ENCODE peak calls at places on chromosomes 13 and 19, in nine cellular contexts. H is endothelial cell, O is brain microvascular endothelial cell, T is AG09319, D is neural progenitor cell, Y is HCT116, K is suprapubic skin, M is heart right ventricle, B is AG10803. Z is an unnamed sample.

GRCh38 chr13:30900952-30901749 is 4.9 kb upstream of the MEDAG start:
- DNase-seq in M (no peak), O (no peak), T (no peak), B (no peak), H (no peak), K (no peak), Y (no peak), D (no peak), Z (no peak)

GRCh38 chr13:23467048-23467931 is 33.8 kb upstream of the SACS start:
- DNase-seq in M (no peak), B (peak; percentile 83), H (no peak), T (no peak), Y (no peak), O (no peak), D (peak; percentile 21), K (no peak), Z (no peak)

GRCh38 chr13:112443191-112444000 is 67.2 kb downstream of the SPACA7 start:
- DNase-seq in M (no peak), K (no peak), T (no peak), Y (no peak), D (peak; percentile 81), B (no peak), H (peak; percentile 64), O (no peak), Z (no peak)

GRCh38 chr13:30718661-30719520 is 16.5 kb upstream of the ALOX5AP start:
- DNase-seq in B (peak; percentile 90), O (peak; percentile 91), T (no peak), M (no peak), D (no peak), K (no peak), H (no peak), Y (peak; percentile 16), Z (peak; percentile 64)

GRCh38 chr19:33547676-33548075 is 26.1 kb upstream of the PEPD start:
- DNase-seq in Y (no peak), D (no peak), O (no peak), B (no peak), H (no peak), M (no peak), K (no peak), T (no peak), Z (no peak)

GRCh38 chr19:5086725-5087439 is 118.0 kb downstream of the KDM4B start:
- DNase-seq in H (no peak), Y (no peak), T (no peak), O (no peak), M (no peak), D (peak; percentile 69), B (no peak), K (no peak), Z (no peak)

GRCh38 chr19:14577885-14578427 is 4.9 kb upstream of the CLEC17A start:
- DNase-seq in K (no peak), D (peak; percentile 35), H (no peak), B (no peak), Y (no peak), T (no peak), M (no peak), O (no peak), Z (no peak)

GRCh38 chr13:93687261-93687660 is 460.7 kb downstream of the GPC6 start:
- DNase-seq in B (peak; percentile 43), K (no peak), T (no peak), D (no peak), H (no peak), Y (no peak), M (no peak), O (no peak), Z (no peak)

GRCh38 chr13:46321494-46322225 is 65.4 kb downstream of the RUBCNL start:
- DNase-seq in D (peak; percentile 73), O (peak; percentile 53), K (no peak), H (peak; percentile 52), T (peak; percentile 35), M (peak; percentile 34), Y (peak; percentile 39), B (peak; percentile 67), Z (peak; percentile 47)

GRCh38 chr19:19657397-19657783 is 6.1 kb downstream of the ATP13A1 start:
- DNase-seq in Y (no peak), K (peak; percentile 55), O (no peak), B (no peak), T (no peak), M (no peak), H (no peak), D (no peak), Z (no peak)

GRCh38 chr13:48333976-48334375 is 30.4 kb downstream of the RB1 start:
- DNase-seq in M (no peak), D (no peak), H (no peak), O (no peak), B (peak; percentile 60), Y (no peak), K (no peak), T (no peak), Z (no peak)

GRCh38 chr13:76516013-76516412 is 370.2 kb downstream of the KCTD12 start:
- DNase-seq in Y (no peak), D (no peak), B (peak; percentile 70), O (peak; percentile 92), T (peak; percentile 45), M (no peak), K (no peak), H (no peak), Z (peak; percentile 68)

GRCh38 chr19:45591004-45591637 is 6.5 kb upstream of the OPA3 start:
- DNase-seq in O (no peak), Y (no peak), D (peak; percentile 78), B (no peak), H (peak; percentile 60), K (no peak), M (no peak), T (no peak), Z (no peak)
- TF ChIP-seq CTCF in O (peak; percentile 59), Y (peak; percentile 65), D (peak; percentile 56), B (peak; percentile 39), H (peak; percentile 21), K (peak; percentile 35), M (no peak), T (peak; percentile 40), Z (peak; percentile 20)

GRCh38 chr19:51366050-51366998 is at the start of gene ETFB:
- DNase-seq in K (peak; percentile 99), D (peak; percentile 99), O (peak; percentile 97), Y (peak; percentile 95), B (peak; percentile 97), T (peak; percentile 96), M (peak; percentile 99), H (peak; percentile 97), Z (peak; percentile 92)

GRCh38 chr19:51366999-51367564 is 894 bp upstream of the ETFB start:
- DNase-seq in D (no peak), O (no peak), M (peak; percentile 37), K (peak; percentile 82), T (no peak), H (no peak), Y (no peak), B (no peak), Z (no peak)

GRCh38 chr19:51367565-51368365 is 1.0 kb downstream of the CLDND2 start:
- DNase-seq in K (peak; percentile 100), H (peak; percentile 98), T (peak; percentile 98), M (peak; percentile 99), Y (peak; percentile 97), B (peak; percentile 98), O (peak; percentile 99), D (peak; percentile 99), Z (peak; percentile 95)

GRCh38 chr19:51364200-51365106 is 1.7 kb downstream of the ETFB start:
- DNase-seq in M (no peak), O (no peak), T (no peak), D (no peak), Y (no peak), B (no peak), H (no peak), K (no peak), Z (no peak)

DNA sequence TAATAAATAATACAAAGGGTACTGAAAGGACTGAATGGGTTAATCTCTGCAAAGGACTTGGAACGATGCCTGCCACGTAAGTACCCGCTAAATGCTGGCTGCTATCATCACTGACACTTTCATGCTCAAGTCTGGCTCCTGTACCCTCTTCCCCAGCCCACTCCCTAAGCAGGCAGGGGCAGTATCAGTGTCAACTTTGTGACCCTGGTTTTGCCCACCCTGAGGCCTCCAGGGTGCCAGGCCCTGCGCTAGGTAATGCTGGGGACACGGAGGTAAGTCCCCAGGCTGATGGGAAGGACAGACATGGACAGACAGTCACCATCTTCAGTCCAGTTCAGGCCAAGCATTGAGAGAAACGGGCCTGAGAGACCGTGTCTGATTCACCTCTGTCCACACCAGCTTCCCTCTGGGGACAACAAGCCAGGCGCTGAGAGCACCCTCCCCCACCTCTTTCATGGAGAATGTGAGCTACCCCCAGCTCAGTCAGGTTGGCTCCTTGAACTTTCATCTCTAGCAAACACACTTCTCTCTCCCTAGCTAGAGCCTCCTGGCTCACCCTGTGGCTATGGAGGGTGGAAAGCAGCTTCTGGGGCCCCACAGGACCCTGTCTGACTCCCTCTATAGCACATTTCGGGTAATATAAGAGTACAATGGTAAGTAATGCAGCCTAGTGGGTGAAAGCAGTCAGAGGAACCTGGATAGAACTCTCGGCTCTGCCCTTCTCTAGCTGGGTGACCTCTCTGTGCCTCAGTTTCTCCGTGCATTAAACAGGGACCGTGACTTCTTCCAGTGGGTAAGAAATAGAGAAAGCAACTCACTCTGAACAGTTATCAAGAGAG is 758 bp downstream of the ETFB start:
- DNase-seq in D (no peak), B (peak; percentile 41), H (no peak), Y (no peak), K (no peak), M (peak; percentile 30), T (no peak), O (peak; percentile 29), Z (no peak)
- TF ChIP-seq CTCF in D (no peak), B (peak; percentile 31), H (no peak), Y (no peak), K (no peak), M (no peak), T (peak; percentile 7), O (peak; percentile 31), Z (peak; percentile 24)

GRCh38 chr13:70714993-70715392 is 606.7 kb upstream of the KLHL1 start:
- DNase-seq in Y (no peak), H (no peak), T (no peak), K (no peak), D (no peak), B (no peak), M (no peak), O (no peak), Z (no peak)
- TF ChIP-seq CTCF in Y (peak; percentile 20), H (peak; percentile 27), T (no peak), K (no peak), D (peak; percentile 34), B (no peak), M (no peak), O (peak; percentile 22), Z (peak; percentile 8)

GRCh38 chr19:1502433-1503088 is 10.3 kb downstream of the ADAMTSL5 start:
- DNase-seq in D (no peak), M (no peak), B (no peak), O (no peak), H (no peak), Y (no peak), T (no peak), K (no peak), Z (no peak)

GRCh38 chr19:1505012-1505411 is 7.8 kb downstream of the ADAMTSL5 start:
- DNase-seq in Y (no peak), H (no peak), O (no peak), M (no peak), T (no peak), B (no peak), D (no peak), K (no peak), Z (no peak)

GRCh38 chr19:1503925-1504430 is 8.8 kb downstream of the ADAMTSL5 start:
- DNase-seq in Y (no peak), M (no peak), D (no peak), H (no peak), K (peak; percentile 59), T (no peak), O (no peak), B (no peak), Z (no peak)

GRCh38 chr19:1501200-1501595 is 10.2 kb downstream of the REEP6 start:
- DNase-seq in K (peak; percentile 57), M (no peak), O (no peak), Y (no peak), B (no peak), H (no peak), T (no peak), D (no peak), Z (no peak)

GRCh38 chr19:1503089-1503924 is 9.5 kb downstream of the ADAMTSL5 start:
- DNase-seq in B (peak; percentile 25), D (peak; percentile 86), T (no peak), O (peak; percentile 14), Y (no peak), K (peak; percentile 68), H (peak; percentile 66), M (no peak), Z (no peak)
- TF ChIP-seq CTCF in B (peak; percentile 57), D (peak; percentile 79), T (peak; percentile 67), O (peak; percentile 73), Y (peak; percentile 74), K (peak; percentile 77), H (peak; percentile 89), M (peak; percentile 80), Z (peak; percentile 61)

Z was measured in astrocyte of the cerebellum.